ENCODE peak calls at places on chromosome 22, in nine cellular contexts. Q, D, G, L, J, Y, H, I and K are unnamed samples.

GRCh38 chr22:23315341-23315917 is 135.1 kb downstream of the BCR start:
- DNase-seq in Q (peak; percentile 38), D (peak; percentile 59), G (peak; percentile 58), L (no peak), J (peak; percentile 64), Y (peak; percentile 71), H (no peak), I (peak; percentile 22), K (no peak)

GRCh38 chr22:50483556-50483955 is 2.2 kb downstream of the ADM2 start:
- DNase-seq in Q (no peak), D (no peak), G (no peak), L (no peak), J (no peak), Y (no peak), H (no peak), I (no peak), K (no peak)

GRCh38 chr22:49218142-49218541 is 609.5 kb downstream of the BRD1 start:
- DNase-seq in Q (no peak), D (no peak), G (no peak), L (no peak), J (no peak), Y (no peak), H (no peak), I (no peak), K (no peak)

GRCh38 chr22:17580461-17581031 is 17.2 kb downstream of the SLC25A18 start:
- DNase-seq in Q (no peak), D (peak; percentile 43), G (no peak), L (no peak), J (no peak), Y (no peak), H (no peak), I (no peak), K (no peak)

GRCh38 chr22:44782286-44782830 is 30.0 kb downstream of the ARHGAP8 start:
- DNase-seq in Q (no peak), D (no peak), G (no peak), L (no peak), J (peak; percentile 48), Y (no peak), H (no peak), I (no peak), K (no peak)

GRCh38 chr22:33328789-33329296 is 270.7 kb upstream of the SYN3 start:
- DNase-seq in Q (no peak), D (no peak), G (no peak), L (no peak), J (peak; percentile 57), Y (no peak), H (no peak), I (no peak), K (no peak)

GRCh38 chr22:17777005-17777716 is 2.9 kb upstream of the BID start:
- DNase-seq in Q (peak; percentile 40), D (no peak), G (no peak), L (peak; percentile 40), J (no peak), Y (no peak), H (peak; percentile 44), I (no peak), K (peak; percentile 45)

GRCh38 chr22:24450600-24450999 is 23.2 kb downstream of the ADORA2A start:
- DNase-seq in Q (no peak), D (no peak), G (no peak), L (no peak), J (no peak), Y (peak; percentile 95), H (no peak), I (no peak), K (no peak)

GRCh38 chr22:25702046-25702445 is 39.9 kb upstream of the MYO18B start:
- DNase-seq in Q (no peak), D (no peak), G (peak; percentile 12), L (no peak), J (peak; percentile 36), Y (no peak), H (no peak), I (peak; percentile 10), K (no peak)

GRCh38 chr22:25024895-25025294 is 72.4 kb downstream of the KIAA1671 start:
- DNase-seq in Q (no peak), D (no peak), G (no peak), L (no peak), J (no peak), Y (no peak), H (no peak), I (no peak), K (no peak)